ENCODE peak calls at places on chromosomes 16 and 17, in ten cellular contexts. A is ascending aorta, G is OCI-LY7, F is AG04450, J is breast epithelium, B is heart right ventricle, I is cardiac fibroblast, H is AG10803, R is astrocyte of the cerebellum, Y is psoas muscle. E is an unnamed sample.
A peak's percentile ranks its signal among the peaks of the same experiment; 100 is the strongest.

GRCh38 chr17:7043544-7044268 is at the start of gene SLC16A11:
- DNase-seq in Y (peak; percentile 64), A (no peak), B (peak; percentile 59), I (peak; percentile 56), G (no peak), F (no peak), H (peak; percentile 25), R (no peak), J (no peak), E (peak; percentile 84)

GRCh38 chr16:11342021-11342855 is 3.0 kb upstream of the RMI2 start:
- DNase-seq in A (no peak), Y (no peak), H (no peak), B (no peak), I (no peak), F (no peak), G (no peak), R (no peak), J (no peak), E (no peak)

GRCh38 chr17:2406903-2407790 is 6.3 kb upstream of the MNT start:
- DNase-seq in H (peak; percentile 86), R (no peak), I (peak; percentile 97), F (no peak), Y (peak; percentile 71), A (peak; percentile 95), B (peak; percentile 51), J (no peak), G (no peak), E (peak; percentile 91)

GRCh38 chr17:12290207-12290606 is 269.5 kb downstream of the MAP2K4 start:
- DNase-seq in Y (no peak), F (no peak), J (no peak), A (peak; percentile 84), R (no peak), B (no peak), G (no peak), H (no peak), I (no peak), E (no peak)

GRCh38 chr17:1188812-1189211 is 9.0 kb upstream of the ABR start:
- DNase-seq in R (peak; percentile 27), J (peak; percentile 81), A (peak; percentile 96), H (peak; percentile 76), B (peak; percentile 77), I (peak; percentile 22), F (no peak), G (peak; percentile 64), Y (peak; percentile 91), E (no peak)

GRCh38 chr16:50326835-50327465 is 41.8 kb downstream of the BRD7 start:
- DNase-seq in I (peak; percentile 56), R (peak; percentile 15), Y (peak; percentile 24), G (peak; percentile 68), H (peak; percentile 40), A (peak; percentile 66), J (no peak), B (no peak), F (no peak), E (peak; percentile 65)

GRCh38 chr17:77400445-77400870 is 259.7 kb downstream of the SEC14L1 start:
- DNase-seq in G (peak; percentile 91), A (no peak), F (no peak), B (peak; percentile 57), J (no peak), Y (no peak), I (no peak), H (peak; percentile 53), R (no peak), E (peak; percentile 43)

GRCh38 chr17:75576661-75577060 is 10.9 kb upstream of the MYO15B start:
- DNase-seq in J (no peak), I (no peak), G (no peak), F (no peak), A (no peak), Y (no peak), R (no peak), B (no peak), H (no peak), E (no peak)

GRCh38 chr17:79777166-79777843 is 643 bp upstream of the CBX2 start:
- DNase-seq in H (peak; percentile 40), J (no peak), B (peak; percentile 78), A (no peak), Y (peak; percentile 58), I (peak; percentile 54), G (peak; percentile 77), R (no peak), F (no peak), E (peak; percentile 33)

GRCh38 chr17:17055286-17056166 is 13.3 kb downstream of the MPRIP start:
- DNase-seq in H (peak; percentile 42), Y (no peak), I (peak; percentile 24), G (no peak), R (no peak), B (no peak), A (peak; percentile 71), F (no peak), J (peak; percentile 49), E (no peak)

GRCh38 chr17:15436399-15437369 is 30.7 kb downstream of the CDRT4 start:
- DNase-seq in F (peak; percentile 13), I (peak; percentile 70), H (peak; percentile 50), Y (peak; percentile 79), B (peak; percentile 64), G (peak; percentile 74), J (no peak), R (no peak), A (no peak), E (peak; percentile 50)

GRCh38 chr17:37713028-37713431 is 31.8 kb downstream of the HNF1B start:
- DNase-seq in B (no peak), A (no peak), R (no peak), G (no peak), F (no peak), Y (no peak), H (no peak), I (no peak), J (no peak), E (no peak)

DNA sequence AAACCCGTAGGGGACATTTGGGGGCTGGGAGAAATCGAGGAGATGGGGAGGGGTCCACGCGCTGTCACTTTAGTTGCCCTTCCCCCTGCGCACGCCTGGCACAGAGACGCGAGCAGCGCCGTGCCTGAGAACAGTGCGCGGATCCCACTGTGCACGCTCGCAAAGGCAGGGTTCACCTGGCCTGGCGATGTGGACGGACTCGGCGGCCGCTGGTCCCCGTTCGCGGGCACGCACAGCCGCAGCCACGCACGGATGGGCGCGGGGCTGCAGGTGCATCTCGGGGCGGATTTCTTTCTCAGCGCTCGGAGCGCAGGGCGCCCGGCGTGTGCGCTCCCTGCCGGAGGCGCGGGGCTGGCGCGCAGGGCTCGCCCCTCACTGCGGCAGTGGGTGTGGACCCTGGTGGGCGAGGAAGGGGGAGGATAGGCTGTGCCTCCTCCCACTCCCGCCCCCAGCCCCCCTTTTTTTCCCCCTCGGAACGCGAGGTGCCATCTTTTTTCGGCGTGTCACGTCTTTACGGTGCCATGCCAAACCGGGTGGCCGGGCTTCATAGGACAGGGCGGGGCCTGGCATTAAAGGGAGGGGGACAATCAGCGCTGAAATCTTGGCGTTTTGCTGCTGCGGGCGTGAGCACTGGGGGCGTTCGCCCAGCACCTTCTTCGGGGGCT is 1.1 kb downstream of the MAPT start:
- DNase-seq in R (no peak), I (peak; percentile 32), F (no peak), B (no peak), H (no peak), A (no peak), G (no peak), Y (peak; percentile 47), J (peak; percentile 62), E (peak; percentile 12)
- TF ChIP-seq CTCF in R (no peak), I (no peak), F (no peak), B (no peak), H (no peak), A (no peak), G (no peak), Y (no peak), J (no peak), E (no peak)

DNA sequence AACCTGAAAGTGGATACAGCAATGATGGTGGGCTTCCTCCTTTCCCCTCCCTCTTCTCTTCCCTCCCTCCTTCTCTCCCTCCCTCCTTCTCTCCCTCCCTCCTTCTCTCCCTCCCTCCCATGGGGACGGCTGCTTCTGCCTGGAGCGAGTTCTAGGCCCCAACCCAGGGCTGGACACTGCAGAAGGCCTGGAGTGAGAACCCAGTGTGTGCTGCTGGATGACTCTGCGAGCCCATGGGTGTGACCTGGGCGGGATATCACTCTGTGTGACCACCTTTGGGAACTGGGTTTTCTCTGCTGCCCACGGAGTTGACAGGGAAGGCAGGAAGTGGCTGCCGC is 242.6 kb upstream of the GSE1 start:
- DNase-seq in F (no peak), H (no peak), J (no peak), B (no peak), Y (no peak), R (no peak), I (no peak), A (no peak), G (no peak), E (no peak)
- H3K4me3 ChIP-seq in F (no peak overlapping the region), H (peak overlapping the region; percentile 51), J (peak overlapping the region; percentile 54), B (no peak overlapping the region), Y (no peak overlapping the region), R (no peak overlapping the region), I (no peak overlapping the region), A (peak overlapping the region; percentile 51), G (no peak overlapping the region), E (no peak overlapping the region)

GRCh38 chr17:63573634-63574033 is 23.4 kb downstream of the DCAF7 start:
- DNase-seq in J (no peak), I (no peak), F (no peak), H (peak; percentile 6), G (no peak), A (no peak), Y (no peak), B (no peak), R (no peak), E (no peak)
- TF ChIP-seq CTCF in J (no peak), I (peak; percentile 37), F (peak; percentile 48), H (peak; percentile 50), G (peak; percentile 22), A (peak; percentile 11), Y (peak; percentile 6), B (no peak), R (peak; percentile 44), E (peak; percentile 51)

GRCh38 chr17:61583660-61584264 is 7.3 kb downstream of the NACA2 start:
- DNase-seq in R (no peak), I (no peak), J (no peak), A (no peak), G (no peak), Y (no peak), F (no peak), H (no peak), B (no peak), E (no peak)

GRCh38 chr17:61584266-61584665 is 6.8 kb downstream of the NACA2 start:
- DNase-seq in J (no peak), I (no peak), H (no peak), Y (no peak), B (no peak), A (no peak), R (no peak), F (no peak), G (no peak), E (no peak)

GRCh38 chr17:61581611-61582349 is 9.2 kb downstream of the NACA2 start:
- DNase-seq in H (no peak), J (no peak), F (no peak), R (no peak), I (no peak), Y (no peak), G (no peak), B (no peak), A (no peak), E (no peak)

GRCh38 chr17:61583242-61583641 is 7.8 kb downstream of the NACA2 start:
- DNase-seq in R (peak; percentile 40), G (peak; percentile 69), F (peak; percentile 27), B (no peak), H (peak; percentile 77), I (peak; percentile 75), J (no peak), Y (no peak), A (no peak), E (peak; percentile 82)

DNA sequence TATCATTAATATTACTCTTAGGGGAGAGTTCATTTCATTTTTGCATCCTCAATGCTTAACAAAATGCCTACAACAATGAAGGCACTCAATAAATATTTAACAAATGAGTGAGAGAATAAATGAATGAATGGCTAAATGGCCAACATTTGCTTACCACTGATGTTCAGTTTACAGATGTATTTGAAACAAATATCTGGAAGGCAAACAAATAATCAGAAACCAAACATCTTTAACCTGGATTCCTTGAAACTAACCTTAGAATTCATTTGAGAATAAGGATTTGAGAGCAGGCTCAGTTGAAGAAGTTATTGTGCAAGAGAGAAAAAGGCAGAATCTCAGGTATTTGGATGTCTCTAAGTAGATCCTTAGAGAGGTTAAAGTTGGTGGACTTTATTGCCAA is 8.4 kb downstream of the NACA2 start:
- DNase-seq in F (no peak), B (no peak), I (no peak), R (no peak), H (no peak), G (no peak), Y (no peak), J (no peak), A (no peak), E (no peak)
- H3K4me3 ChIP-seq in F (no peak overlapping the region), B (no peak overlapping the region), I (no peak overlapping the region), R (no peak overlapping the region), H (no peak overlapping the region), G (no peak overlapping the region), Y (no peak overlapping the region), J (no peak overlapping the region), A (no peak overlapping the region), E (no peak overlapping the region)